ENCODE peak calls at places on chromosomes 2 and 18, in four cellular contexts. One of them, this sample, is unnamed.

GRCh38 chr2:236240228-236240990 is 23.8 kb downstream of the ASB18 start:
- DNase-seq in left lobe of liver: no peak
- DNase-seq in Right ventricle myocardium superior: peak
- DNase-seq in renal cortical epithelial cell: peak
- DNase-seq in this sample: peak

GRCh38 chr2:231133365-231134114 is 8.7 kb upstream of the HTR2B start:
- DNase-seq in left lobe of liver: peak
- DNase-seq in Right ventricle myocardium superior: no peak
- DNase-seq in renal cortical epithelial cell: peak
- DNase-seq in this sample: no peak

GRCh38 chr2:130729311-130730299 is 735 bp downstream of the GPR148 start:
- DNase-seq in left lobe of liver: no peak
- DNase-seq in Right ventricle myocardium superior: peak
- DNase-seq in renal cortical epithelial cell: no peak
- DNase-seq in this sample: no peak

GRCh38 chr2:150610670-150611279 is 123.3 kb upstream of the RND3 start:
- DNase-seq in left lobe of liver: no peak
- DNase-seq in Right ventricle myocardium superior: no peak
- DNase-seq in renal cortical epithelial cell: peak
- DNase-seq in this sample: peak

GRCh38 chr18:68960355-68960754 is 162.5 kb downstream of the CCDC102B start:
- DNase-seq in left lobe of liver: no peak
- DNase-seq in Right ventricle myocardium superior: peak
- DNase-seq in renal cortical epithelial cell: no peak
- DNase-seq in this sample: no peak

GRCh38 chr18:76697441-76697901 is 124.9 kb upstream of the ZNF236 start:
- DNase-seq in left lobe of liver: no peak
- DNase-seq in Right ventricle myocardium superior: no peak
- DNase-seq in renal cortical epithelial cell: peak
- DNase-seq in this sample: peak

GRCh38 chr2:55760125-55760524 is 66.5 kb upstream of the PNPT1 start:
- DNase-seq in left lobe of liver: no peak
- DNase-seq in Right ventricle myocardium superior: no peak
- DNase-seq in renal cortical epithelial cell: no peak
- DNase-seq in this sample: no peak

GRCh38 chr2:18432999-18433398 is 127.5 kb downstream of the RDH14 start:
- DNase-seq in left lobe of liver: no peak
- DNase-seq in Right ventricle myocardium superior: peak
- DNase-seq in renal cortical epithelial cell: peak
- DNase-seq in this sample: peak

GRCh38 chr2:32947076-32947483 is 327 bp downstream of the LTBP1 start:
- DNase-seq in left lobe of liver: no peak
- DNase-seq in Right ventricle myocardium superior: peak
- DNase-seq in renal cortical epithelial cell: no peak
- DNase-seq in this sample: no peak

GRCh38 chr18:49342690-49343089 is 117.8 kb downstream of the DYM start:
- DNase-seq in left lobe of liver: no peak
- DNase-seq in Right ventricle myocardium superior: no peak
- DNase-seq in renal cortical epithelial cell: no peak
- DNase-seq in this sample: no peak

GRCh38 chr2:180873219-180873618 is 107.2 kb upstream of the UBE2E3 start:
- DNase-seq in left lobe of liver: no peak
- DNase-seq in Right ventricle myocardium superior: no peak
- DNase-seq in renal cortical epithelial cell: no peak
- DNase-seq in this sample: no peak

GRCh38 chr2:106982350-106982749 is 96.4 kb upstream of the ST6GAL2 start:
- DNase-seq in left lobe of liver: no peak
- DNase-seq in Right ventricle myocardium superior: no peak
- DNase-seq in renal cortical epithelial cell: no peak
- DNase-seq in this sample: no peak

GRCh38 chr2:236131073-236131692 is 37.0 kb downstream of the GBX2 start:
- DNase-seq in left lobe of liver: no peak
- DNase-seq in Right ventricle myocardium superior: no peak
- DNase-seq in renal cortical epithelial cell: no peak
- DNase-seq in this sample: peak

GRCh38 chr2:223997938-223998337 is 40.7 kb downstream of the MRPL44 start:
- DNase-seq in left lobe of liver: no peak
- DNase-seq in Right ventricle myocardium superior: no peak
- DNase-seq in renal cortical epithelial cell: peak
- DNase-seq in this sample: no peak

This sample was measured in H7.